ENCODE peak calls at places on chromosomes 3 and 15, in four cellular contexts. One of them, this sample, is unnamed.

GRCh38 chr3:10528046-10528445 is 22.7 kb upstream of the ATP2B2 start:
- DNase-seq in astrocyte: no peak
- DNase-seq in fibroblast of pulmonary artery: no peak
- DNase-seq in AG09309: no peak
- DNase-seq in this sample: no peak

GRCh38 chr3:61562042-61562809 is 855 bp downstream of the PTPRG start:
- DNase-seq in astrocyte: no peak
- DNase-seq in fibroblast of pulmonary artery: peak; percentile 29
- DNase-seq in AG09309: no peak
- DNase-seq in this sample: no peak

GRCh38 chr3:52247455-52248164 is 2.1 kb downstream of the PPM1M start:
- DNase-seq in astrocyte: no peak
- DNase-seq in fibroblast of pulmonary artery: no peak
- DNase-seq in AG09309: no peak
- DNase-seq in this sample: no peak

GRCh38 chr3:129872107-129872506 is 21.4 kb downstream of the TMCC1 start:
- DNase-seq in astrocyte: no peak
- DNase-seq in fibroblast of pulmonary artery: no peak
- DNase-seq in AG09309: no peak
- DNase-seq in this sample: no peak

GRCh38 chr15:99361541-99362185 is 110.4 kb downstream of the LRRC28 start:
- DNase-seq in astrocyte: no peak
- DNase-seq in fibroblast of pulmonary artery: peak; percentile 39
- DNase-seq in AG09309: no peak
- DNase-seq in this sample: peak; percentile 14

GRCh38 chr3:58383476-58383875 is 50.2 kb downstream of the PDHB start:
- DNase-seq in astrocyte: peak; percentile 87
- DNase-seq in fibroblast of pulmonary artery: peak; percentile 49
- DNase-seq in AG09309: no peak
- DNase-seq in this sample: no peak

GRCh38 chr3:60579734-60580133 is 671.5 kb downstream of the FHIT start:
- DNase-seq in astrocyte: peak; percentile 94
- DNase-seq in fibroblast of pulmonary artery: peak; percentile 31
- DNase-seq in AG09309: peak; percentile 75
- DNase-seq in this sample: peak; percentile 91

GRCh38 chr3:56397798-56398197 is 70.5 kb downstream of the ERC2 start:
- DNase-seq in astrocyte: no peak
- DNase-seq in fibroblast of pulmonary artery: no peak
- DNase-seq in AG09309: no peak
- DNase-seq in this sample: no peak

GRCh38 chr3:128551872-128552271 is 58.9 kb upstream of the GATA2 start:
- DNase-seq in astrocyte: no peak
- DNase-seq in fibroblast of pulmonary artery: peak; percentile 22
- DNase-seq in AG09309: no peak
- DNase-seq in this sample: no peak

GRCh38 chr15:57792729-57793449 is 86.4 kb downstream of the POLR2M start:
- DNase-seq in astrocyte: no peak
- DNase-seq in fibroblast of pulmonary artery: no peak
- DNase-seq in AG09309: no peak
- DNase-seq in this sample: no peak

GRCh38 chr15:33742807-33743206 is 225.5 kb upstream of the CHRM5 start:
- DNase-seq in astrocyte: peak; percentile 84
- DNase-seq in fibroblast of pulmonary artery: no peak
- DNase-seq in AG09309: peak; percentile 55
- DNase-seq in this sample: no peak

GRCh38 chr15:62591842-62592838 is 427.1 kb upstream of the C2CD4B start:
- DNase-seq in astrocyte: peak; percentile 53
- DNase-seq in fibroblast of pulmonary artery: peak; percentile 33
- DNase-seq in AG09309: no peak
- DNase-seq in this sample: peak; percentile 22

GRCh38 chr3:136343873-136344281 is 93.7 kb downstream of the PCCB start:
- DNase-seq in astrocyte: peak; percentile 98
- DNase-seq in fibroblast of pulmonary artery: peak; percentile 91
- DNase-seq in AG09309: peak; percentile 89
- DNase-seq in this sample: peak; percentile 99

GRCh38 chr15:56241374-56242085 is 2.1 kb downstream of the RFX7 start:
- DNase-seq in astrocyte: no peak
- DNase-seq in fibroblast of pulmonary artery: peak; percentile 16
- DNase-seq in AG09309: no peak
- DNase-seq in this sample: no peak

GRCh38 chr15:92645051-92645631 is 10.4 kb downstream of the FAM174B start:
- DNase-seq in astrocyte: peak; percentile 55
- DNase-seq in fibroblast of pulmonary artery: no peak
- DNase-seq in AG09309: no peak
- DNase-seq in this sample: no peak

GRCh38 chr3:126537116-126537729 is 13.3 kb downstream of the CHST13 start:
- DNase-seq in astrocyte: no peak
- DNase-seq in fibroblast of pulmonary artery: no peak
- DNase-seq in AG09309: no peak
- DNase-seq in this sample: no peak

GRCh38 chr15:58282060-58282708 is 144.0 kb downstream of the AQP9 start:
- DNase-seq in astrocyte: no peak
- DNase-seq in fibroblast of pulmonary artery: no peak
- DNase-seq in AG09309: no peak
- DNase-seq in this sample: no peak

GRCh38 chr15:69997701-69998273 is 99.9 kb downstream of the TLE3 start:
- DNase-seq in astrocyte: peak; percentile 53
- DNase-seq in fibroblast of pulmonary artery: peak; percentile 43
- DNase-seq in AG09309: no peak
- DNase-seq in this sample: peak; percentile 5

GRCh38 chr3:30826381-30827061 is 67.9 kb downstream of the GADL1 start:
- DNase-seq in astrocyte: peak; percentile 47
- DNase-seq in fibroblast of pulmonary artery: peak; percentile 26
- DNase-seq in AG09309: no peak
- DNase-seq in this sample: no peak

GRCh38 chr15:83275412-83275811 is 9.1 kb downstream of the BNC1 start:
- DNase-seq in astrocyte: peak; percentile 55
- DNase-seq in fibroblast of pulmonary artery: no peak
- DNase-seq in AG09309: no peak
- DNase-seq in this sample: no peak

GRCh38 chr15:62711691-62712454 is 330.7 kb upstream of the TPM1 start:
- DNase-seq in astrocyte: peak; percentile 56
- DNase-seq in fibroblast of pulmonary artery: peak; percentile 13
- DNase-seq in AG09309: no peak
- DNase-seq in this sample: no peak

GRCh38 chr3:38582316-38582715 is 67.2 kb downstream of the SCN5A start:
- DNase-seq in astrocyte: no peak
- DNase-seq in fibroblast of pulmonary artery: no peak
- DNase-seq in AG09309: no peak
- DNase-seq in this sample: no peak

GRCh38 chr3:151169262-151169661 is 33.8 kb downstream of the GPR171 start:
- DNase-seq in astrocyte: no peak
- DNase-seq in fibroblast of pulmonary artery: no peak
- DNase-seq in AG09309: no peak
- DNase-seq in this sample: no peak

GRCh38 chr3:151169700-151170224 is 33.3 kb downstream of the GPR171 start:
- DNase-seq in astrocyte: peak; percentile 33
- DNase-seq in fibroblast of pulmonary artery: no peak
- DNase-seq in AG09309: no peak
- DNase-seq in this sample: no peak

GRCh38 chr3:151175952-151176351 is 27.1 kb downstream of the GPR171 start:
- DNase-seq in astrocyte: no peak
- DNase-seq in fibroblast of pulmonary artery: no peak
- DNase-seq in AG09309: no peak
- DNase-seq in this sample: no peak

GRCh38 chr3:151168269-151169094 is 34.5 kb downstream of the GPR171 start:
- DNase-seq in astrocyte: peak; percentile 20
- DNase-seq in fibroblast of pulmonary artery: peak; percentile 72
- DNase-seq in AG09309: no peak
- DNase-seq in this sample: peak; percentile 64

DNA sequence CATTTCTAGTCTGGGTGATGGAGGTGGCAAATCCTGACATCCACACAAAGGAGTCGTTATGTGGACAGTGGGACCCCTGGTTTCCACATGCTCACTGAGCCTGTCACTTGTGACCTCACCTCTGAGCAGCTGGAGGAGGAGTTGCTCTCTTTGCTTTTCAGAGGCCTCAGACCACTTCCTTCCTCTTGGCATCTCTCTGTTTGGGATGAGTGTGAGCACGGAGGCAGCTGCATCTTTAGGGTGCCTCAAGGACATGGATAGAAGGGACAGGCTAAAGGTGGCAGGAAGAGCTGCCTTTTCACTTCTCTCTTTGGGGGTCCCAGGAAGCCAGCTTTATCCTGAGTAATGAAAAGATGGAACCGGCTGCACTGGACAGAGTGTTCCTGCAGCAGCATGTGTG is 31.9 kb downstream of the GPR171 start:
- DNase-seq in astrocyte: no peak
- DNase-seq in fibroblast of pulmonary artery: no peak
- DNase-seq in AG09309: no peak
- DNase-seq in this sample: peak; percentile 24
- H3K4me3 ChIP-seq in astrocyte: no peak overlapping the region
- H3K4me3 ChIP-seq in fibroblast of pulmonary artery: no peak overlapping the region
- H3K4me3 ChIP-seq in AG09309: no peak overlapping the region
- H3K4me3 ChIP-seq in this sample: no peak overlapping the region

DNA sequence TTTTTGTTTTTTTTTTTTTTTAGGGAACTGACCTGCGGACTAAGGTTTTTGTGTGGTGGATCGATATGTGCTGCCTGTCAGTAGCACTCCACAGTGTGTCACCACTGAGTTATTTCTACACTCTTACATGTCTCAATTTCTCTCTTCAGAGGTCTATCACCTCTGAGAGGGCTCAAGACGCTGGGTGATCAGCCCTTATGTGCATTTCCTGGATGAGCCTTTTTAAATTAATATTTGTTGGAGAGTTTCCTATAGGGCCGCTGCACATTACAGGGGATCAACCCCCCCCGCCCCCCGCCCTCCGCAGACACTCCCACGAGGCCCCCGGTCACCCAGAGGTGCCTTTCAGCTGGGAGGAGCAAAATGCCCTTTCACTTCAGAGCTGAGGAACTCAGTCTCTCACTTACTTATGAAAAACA is 34.5 kb upstream of the AP4E1 start:
- DNase-seq in astrocyte: no peak
- DNase-seq in fibroblast of pulmonary artery: no peak
- DNase-seq in AG09309: no peak
- DNase-seq in this sample: no peak
- TF ChIP-seq CTCF in astrocyte: no peak
- TF ChIP-seq CTCF in fibroblast of pulmonary artery: no peak
- TF ChIP-seq CTCF in AG09309: no peak
- TF ChIP-seq CTCF in this sample: peak; percentile 5

GRCh38 chr15:67777071-67777470 is 48.2 kb upstream of the SKOR1 start:
- DNase-seq in astrocyte: no peak
- DNase-seq in fibroblast of pulmonary artery: no peak
- DNase-seq in AG09309: no peak
- DNase-seq in this sample: no peak
- H3K4me3 ChIP-seq in astrocyte: no peak overlapping the region
- H3K4me3 ChIP-seq in fibroblast of pulmonary artery: no peak overlapping the region
- H3K4me3 ChIP-seq in AG09309: no peak overlapping the region
- H3K4me3 ChIP-seq in this sample: no peak overlapping the region

GRCh38 chr3:182490601-182491485 is 302.5 kb upstream of the ATP11B start:
- DNase-seq in astrocyte: peak; percentile 10
- DNase-seq in fibroblast of pulmonary artery: peak; percentile 1
- DNase-seq in AG09309: no peak
- DNase-seq in this sample: no peak
- TF ChIP-seq CTCF in astrocyte: peak; percentile 44
- TF ChIP-seq CTCF in fibroblast of pulmonary artery: peak; percentile 18
- TF ChIP-seq CTCF in AG09309: no peak
- TF ChIP-seq CTCF in this sample: peak; percentile 44

GRCh38 chr15:88708256-88709054 is 69.6 kb downstream of the ISG20 start:
- DNase-seq in astrocyte: no peak
- DNase-seq in fibroblast of pulmonary artery: peak; percentile 78
- DNase-seq in AG09309: no peak
- DNase-seq in this sample: peak; percentile 66

GRCh38 chr15:88707766-88708165 is 69.0 kb downstream of the ISG20 start:
- DNase-seq in astrocyte: peak; percentile 20
- DNase-seq in fibroblast of pulmonary artery: peak; percentile 17
- DNase-seq in AG09309: no peak
- DNase-seq in this sample: peak; percentile 15

GRCh38 chr15:88703533-88703932 is 64.7 kb downstream of the ISG20 start:
- DNase-seq in astrocyte: no peak
- DNase-seq in fibroblast of pulmonary artery: no peak
- DNase-seq in AG09309: no peak
- DNase-seq in this sample: no peak

GRCh38 chr15:88704791-88705768 is 66.3 kb downstream of the ISG20 start:
- DNase-seq in astrocyte: peak; percentile 42
- DNase-seq in fibroblast of pulmonary artery: peak; percentile 50
- DNase-seq in AG09309: no peak
- DNase-seq in this sample: no peak

DNA sequence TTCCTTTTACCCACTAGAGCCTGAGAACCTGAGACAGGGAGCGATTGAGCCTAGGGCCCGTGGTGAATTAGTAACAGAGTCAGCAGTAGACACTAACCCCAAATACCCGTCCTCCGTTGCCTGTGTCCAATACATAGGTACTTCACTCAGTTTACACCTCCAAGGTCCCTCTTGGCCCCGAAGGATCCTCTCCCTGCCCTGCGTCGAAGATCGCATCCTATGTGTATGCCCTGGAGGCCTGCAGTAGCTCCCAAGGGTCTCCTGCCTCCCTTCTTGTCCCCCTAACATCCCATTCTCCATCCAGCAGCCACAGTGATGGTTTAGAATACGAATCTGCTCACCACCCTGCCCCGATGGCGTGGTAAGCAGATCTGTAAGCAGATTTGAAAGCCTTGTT is 67.0 kb downstream of the ISG20 start:
- DNase-seq in astrocyte: no peak
- DNase-seq in fibroblast of pulmonary artery: no peak
- DNase-seq in AG09309: no peak
- DNase-seq in this sample: no peak
- H3K4me3 ChIP-seq in astrocyte: peak overlapping the region; percentile 42
- H3K4me3 ChIP-seq in fibroblast of pulmonary artery: peak overlapping the region; percentile 40
- H3K4me3 ChIP-seq in AG09309: peak overlapping the region; percentile 26
- H3K4me3 ChIP-seq in this sample: peak overlapping the region; percentile 50

DNA sequence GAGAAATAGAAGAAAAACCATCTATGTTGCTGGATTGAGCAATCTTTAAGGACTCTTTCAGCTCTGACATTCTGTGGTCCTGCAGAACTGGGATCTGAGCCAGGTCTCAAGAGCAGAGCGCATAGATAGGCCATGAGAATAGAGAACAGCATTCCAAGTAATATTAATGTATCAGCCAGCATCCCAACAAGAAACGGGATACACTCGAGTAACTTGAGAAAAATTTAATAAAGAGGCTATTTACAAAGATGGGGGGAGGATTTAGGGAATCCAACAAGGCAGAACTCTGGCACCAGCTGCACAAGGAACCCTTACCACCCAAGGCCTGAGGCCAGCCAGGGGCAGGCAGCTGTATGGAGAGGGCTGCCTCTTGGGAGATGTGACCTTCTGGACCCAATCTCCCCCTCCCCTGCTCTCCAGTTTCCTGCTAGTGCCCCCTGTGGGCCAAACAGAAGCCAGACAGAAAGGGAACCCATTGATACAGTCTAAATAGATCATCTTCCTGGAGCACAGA is 8.2 kb downstream of the TMOD2 start:
- DNase-seq in astrocyte: peak; percentile 93
- DNase-seq in fibroblast of pulmonary artery: peak; percentile 97
- DNase-seq in AG09309: peak; percentile 82
- DNase-seq in this sample: peak; percentile 91
- TF ChIP-seq CTCF in astrocyte: peak; percentile 18
- TF ChIP-seq CTCF in fibroblast of pulmonary artery: peak; percentile 47
- TF ChIP-seq CTCF in AG09309: peak; percentile 26
- TF ChIP-seq CTCF in this sample: peak; percentile 69

This sample was measured in brain microvascular endothelial cell.